ENCODE peak calls at places on chromosomes 6 and 20, in eight cellular contexts. Z is endothelial cell of umbilical vein, X is foreskin fibroblast, H is GM12865, F is heart left ventricle, B is left ventricle myocardium inferior, C is choroid plexus epithelial cell, M is IMR-90. P is an unnamed sample.

GRCh38 chr20:55211481-55211880 is 736.1 kb downstream of the DOK5 start:
- DNase-seq in B (no peak), F (no peak), Z (no peak), X (no peak), H (no peak), C (no peak), M (no peak), P (no peak)

GRCh38 chr20:63284083-63284440 is 8.9 kb upstream of the COL20A1 start:
- DNase-seq in F (no peak), H (no peak), M (no peak), Z (no peak), B (no peak), X (no peak), C (no peak), P (no peak)

GRCh38 chr20:20322912-20323311 is 45.0 kb upstream of the INSM1 start:
- DNase-seq in H (no peak), F (no peak), Z (no peak), M (no peak), B (no peak), X (no peak), C (no peak), P (no peak)

GRCh38 chr6:157014871-157015270 is 237.7 kb downstream of the ARID1B start:
- DNase-seq in C (no peak), F (no peak), M (no peak), Z (no peak), B (no peak), H (no peak), X (no peak), P (no peak)

GRCh38 chr6:16438677-16439615 is 200.6 kb downstream of the GMPR start:
- DNase-seq in H (peak), M (peak), X (peak), Z (no peak), F (no peak), C (peak), B (no peak), P (no peak)

GRCh38 chr6:111765681-111766523 is 107.3 kb downstream of the FYN start:
- DNase-seq in X (peak), H (no peak), B (no peak), C (peak), M (peak), F (no peak), Z (no peak), P (peak)

GRCh38 chr20:15176929-15177328 is 839.5 kb upstream of the FLRT3 start:
- DNase-seq in M (no peak), B (no peak), H (no peak), Z (no peak), X (no peak), C (no peak), F (peak), P (no peak)

GRCh38 chr6:46052479-46052878 is 36.8 kb upstream of the CLIC5 start:
- DNase-seq in H (no peak), M (no peak), Z (no peak), F (no peak), B (no peak), X (no peak), C (peak), P (no peak)

GRCh38 chr6:75751443-75751842 is 2.4 kb downstream of the MYO6 start:
- DNase-seq in F (no peak), C (peak), X (peak), B (no peak), H (no peak), M (peak), Z (peak), P (no peak)

GRCh38 chr20:22560817-22561216 is 23.6 kb downstream of the FOXA2 start:
- DNase-seq in M (no peak), F (no peak), B (no peak), X (no peak), C (no peak), Z (no peak), H (no peak), P (no peak)

GRCh38 chr6:69917834-69918233 is 51.5 kb downstream of the COL19A1 start:
- DNase-seq in F (no peak), M (peak), X (peak), H (peak), Z (no peak), B (no peak), C (peak), P (peak)

GRCh38 chr6:53436904-53437303 is 88.2 kb upstream of the ELOVL5 start:
- DNase-seq in Z (no peak), M (peak), X (peak), F (no peak), B (no peak), C (peak), H (no peak), P (no peak)

GRCh38 chr20:60354181-60354580 is 396.0 kb downstream of the CDH26 start:
- DNase-seq in M (no peak), Z (no peak), X (no peak), B (no peak), F (no peak), C (no peak), H (no peak), P (no peak)

GRCh38 chr6:14038636-14039035 is 78.9 kb upstream of the CD83 start:
- DNase-seq in H (no peak), X (no peak), B (no peak), M (peak), F (no peak), C (peak), Z (no peak), P (no peak)

GRCh38 chr6:152503541-152503940 is 133.6 kb downstream of the SYNE1 start:
- DNase-seq in M (peak), X (peak), Z (peak), C (peak), B (no peak), H (no peak), F (no peak), P (no peak)

GRCh38 chr20:8855315-8855714 is 213.6 kb upstream of the PLCB4 start:
- DNase-seq in Z (no peak), X (peak), M (peak), C (peak), F (no peak), B (peak), H (no peak), P (no peak)

GRCh38 chr6:161327360-161327953 is 53.6 kb upstream of the AGPAT4 start:
- DNase-seq in C (no peak), Z (no peak), B (no peak), F (no peak), H (no peak), M (no peak), X (no peak), P (no peak)

GRCh38 chr6:136360783-136361182 is 71.1 kb upstream of the BCLAF1 start:
- DNase-seq in B (no peak), H (no peak), X (no peak), M (no peak), F (no peak), Z (no peak), C (no peak), P (no peak)

GRCh38 chr6:40172272-40172671 is 238.0 kb upstream of the MOCS1 start:
- DNase-seq in C (no peak), F (no peak), H (no peak), M (no peak), Z (no peak), B (no peak), X (no peak), P (no peak)

GRCh38 chr20:32585519-32586127 is 490 bp upstream of the NOL4L start:
- DNase-seq in Z (no peak), H (peak), X (no peak), B (no peak), C (no peak), M (no peak), F (no peak), P (no peak)

GRCh38 chr20:63381781-63382431 is 20.8 kb upstream of the CHRNA4 start:
- DNase-seq in C (peak), B (no peak), F (no peak), X (peak), Z (peak), H (no peak), M (no peak), P (no peak)

GRCh38 chr6:4608361-4609115 is 167.7 kb upstream of the CDYL start:
- DNase-seq in X (no peak), C (no peak), B (no peak), F (no peak), Z (peak), H (no peak), M (no peak), P (no peak)

GRCh38 chr6:133754298-133754697 is 134.6 kb upstream of the TCF21 start:
- DNase-seq in B (no peak), Z (no peak), X (no peak), C (no peak), M (no peak), H (no peak), F (no peak), P (no peak)

GRCh38 chr6:26284537-26285142 is 80.4 kb upstream of the BTN3A2 start:
- DNase-seq in H (peak), X (peak), F (peak), B (peak), M (peak), C (peak), Z (peak), P (no peak)

GRCh38 chr6:30743099-30744053 is 889 bp upstream of the FLOT1 start:
- DNase-seq in X (peak), H (peak), C (peak), B (no peak), Z (peak), F (peak), M (peak), P (no peak)

GRCh38 chr20:41494451-41494850 is 123.7 kb downstream of the CHD6 start:
- DNase-seq in H (no peak), X (no peak), C (no peak), B (no peak), Z (no peak), F (no peak), M (no peak), P (no peak)

GRCh38 chr6:98877250-98877649 is 42.9 kb downstream of the POU3F2 start:
- DNase-seq in C (peak), X (no peak), H (no peak), M (no peak), Z (no peak), B (no peak), F (no peak), P (no peak)

GRCh38 chr20:49115565-49115964 is 69.5 kb downstream of the CSE1L start:
- DNase-seq in H (no peak), Z (no peak), B (no peak), F (no peak), C (peak), M (peak), X (peak), P (no peak)

GRCh38 chr6:17577059-17577458 is 23.0 kb upstream of the FAM8A1 start:
- DNase-seq in Z (no peak), C (no peak), F (no peak), X (no peak), H (no peak), B (no peak), M (no peak), P (no peak)

GRCh38 chr6:17583811-17584210 is 16.3 kb upstream of the FAM8A1 start:
- DNase-seq in C (peak), Z (no peak), F (no peak), M (peak), H (no peak), X (peak), B (no peak), P (no peak)

GRCh38 chr6:17585766-17586502 is 14.2 kb upstream of the FAM8A1 start:
- DNase-seq in Z (peak), C (peak), F (no peak), X (no peak), H (peak), B (no peak), M (no peak), P (no peak)

GRCh38 chr6:17584241-17584803 is 15.8 kb upstream of the FAM8A1 start:
- DNase-seq in B (no peak), Z (peak), F (no peak), M (peak), X (peak), H (peak), C (peak), P (no peak)

GRCh38 chr6:17580518-17581048 is 19.5 kb upstream of the FAM8A1 start:
- DNase-seq in M (no peak), H (no peak), C (peak), F (peak), Z (peak), X (peak), B (peak), P (no peak)
- H3K4me3 ChIP-seq in M (peak), H (no peak), C (peak), F (peak), Z (peak), X (peak), B (peak), P (peak)

GRCh38 chr20:50506270-50506579 is 4.0 kb upstream of the PTPN1 start:
- DNase-seq in C (no peak), B (no peak), Z (no peak), X (no peak), F (no peak), H (no peak), M (no peak), P (no peak)

GRCh38 chr20:50501970-50502745 is 8.0 kb upstream of the PTPN1 start:
- DNase-seq in M (no peak), H (no peak), C (no peak), Z (no peak), F (no peak), B (no peak), X (no peak), P (no peak)

GRCh38 chr20:50509923-50510705 is at the start of gene PTPN1:
- DNase-seq in M (peak), X (peak), H (peak), F (peak), C (peak), Z (peak), B (peak), P (peak)

GRCh38 chr20:50508171-50508761 is 1.9 kb upstream of the PTPN1 start:
- DNase-seq in X (peak), C (no peak), F (no peak), B (no peak), M (no peak), Z (no peak), H (no peak), P (peak)

DNA sequence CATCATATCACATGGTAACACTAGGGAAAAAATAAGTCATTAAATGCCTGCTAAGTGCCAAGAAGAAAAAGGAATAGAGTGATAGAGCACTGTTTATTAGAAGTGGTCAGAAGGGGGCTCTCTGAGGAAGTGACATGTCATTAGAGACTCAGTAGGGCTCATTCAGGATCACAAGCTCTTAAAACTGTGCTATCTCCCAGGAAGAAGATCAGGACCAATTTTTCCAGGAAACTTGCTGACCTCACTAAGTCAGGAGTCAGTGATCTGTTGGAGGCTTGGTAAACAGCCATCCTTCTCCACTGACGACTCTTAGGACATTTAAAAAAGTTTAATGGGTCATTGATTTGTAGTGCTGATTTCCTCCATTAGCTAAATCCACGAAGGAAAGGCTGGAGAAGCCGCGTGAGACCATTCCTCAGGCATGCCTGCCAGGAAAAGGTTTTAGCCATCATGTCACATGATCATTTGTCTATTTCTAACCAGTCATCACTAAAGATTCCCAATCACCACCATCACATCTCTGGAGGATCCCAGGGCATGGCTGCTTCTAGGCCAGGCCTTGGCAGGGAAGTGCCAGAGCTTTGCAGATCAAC is 5.9 kb upstream of the PTPN1 start:
- DNase-seq in C (no peak), F (no peak), Z (peak), H (no peak), M (no peak), B (no peak), X (no peak), P (no peak)
- TF ChIP-seq CTCF in C (peak), F (peak), Z (peak), H (no peak), M (peak), B (peak), X (no peak), P (no peak)

GRCh38 chr6:15256538-15257222 is 10.8 kb downstream of the JARID2 start:
- DNase-seq in H (no peak), C (no peak), Z (no peak), M (no peak), B (peak), F (no peak), X (no peak), P (no peak)
- H3K4me3 ChIP-seq in H (no peak), C (no peak), Z (no peak), M (no peak), B (peak), F (no peak), X (no peak), P (no peak)

GRCh38 chr20:58945967-58946631 is 35.0 kb upstream of the NELFCD start:
- DNase-seq in H (no peak), C (no peak), B (no peak), F (no peak), X (no peak), M (no peak), Z (no peak), P (no peak)

GRCh38 chr20:58944610-58945009 is 36.4 kb upstream of the NELFCD start:
- DNase-seq in B (no peak), M (no peak), Z (no peak), F (no peak), X (no peak), H (no peak), C (no peak), P (no peak)

GRCh38 chr20:58956078-58956477 is 25.0 kb upstream of the NELFCD start:
- DNase-seq in X (no peak), Z (no peak), C (no peak), F (no peak), B (no peak), H (no peak), M (no peak), P (no peak)

GRCh38 chr20:58953050-58953449 is 28.0 kb upstream of the NELFCD start:
- DNase-seq in B (no peak), Z (no peak), X (no peak), F (no peak), C (no peak), H (no peak), M (no peak), P (no peak)

GRCh38 chr20:58950603-58951002 is 30.5 kb upstream of the NELFCD start:
- DNase-seq in B (no peak), H (no peak), Z (no peak), C (no peak), M (no peak), F (no peak), X (no peak), P (no peak)
- TF ChIP-seq CTCF in B (no peak), H (no peak), Z (no peak), C (peak), M (no peak), F (no peak), X (no peak), P (no peak)

DNA sequence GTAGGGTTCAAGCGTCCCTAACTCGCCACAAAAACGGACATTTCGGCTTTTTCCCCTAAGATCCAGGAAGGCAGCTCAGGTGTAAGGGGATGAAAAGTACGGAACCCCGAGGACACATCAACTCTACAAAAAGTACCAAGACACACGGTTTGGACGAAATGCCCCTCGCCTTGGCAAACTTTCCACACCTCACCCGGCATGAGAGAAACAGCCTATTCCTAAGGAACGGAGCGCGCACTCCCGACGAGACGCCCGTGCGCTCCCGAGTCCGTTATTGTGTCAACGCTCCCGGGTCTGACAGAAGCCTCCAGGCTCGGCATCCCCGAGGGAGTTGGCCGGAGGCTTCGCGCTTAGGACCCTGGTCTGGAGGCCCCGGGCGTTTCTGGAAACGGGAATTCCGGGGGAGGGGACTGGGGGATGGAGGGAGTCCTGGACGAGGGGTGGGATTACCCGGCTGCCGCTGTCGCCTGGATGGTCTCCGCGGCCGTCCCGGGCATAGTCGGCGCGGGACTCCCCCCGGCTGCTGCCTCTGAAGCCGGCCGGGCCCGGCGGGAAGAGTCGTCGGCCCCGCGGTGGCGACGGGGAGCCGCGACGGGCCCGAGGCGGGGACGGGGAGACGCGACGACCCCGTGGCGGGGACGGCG is 808 bp downstream of the ZNF318 start:
- DNase-seq in Z (peak), B (peak), C (peak), F (peak), H (no peak), M (peak), X (peak), P (no peak)
- H3K4me3 ChIP-seq in Z (peak), B (peak), C (peak), F (peak), H (peak), M (peak), X (peak), P (peak)

GRCh38 chr6:108117427-108118358 is 43.2 kb upstream of the OSTM1 start:
- DNase-seq in Z (peak), H (peak), C (peak), M (peak), F (peak), X (peak), B (peak), P (no peak)
- TF ChIP-seq CTCF in Z (no peak), H (no peak), C (no peak), M (no peak), F (no peak), X (no peak), B (no peak), P (no peak)

P was measured in AG04449.